ENCODE peak calls at places on chromosomes 3 and 15, in six cellular contexts. One of them, this sample, is unnamed.

GRCh38 chr3:47405820-47406761 is 25.3 kb downstream of the PTPN23 start:
- DNase-seq in fibroblast of the aortic adventitia: no peak
- DNase-seq in cardiac muscle cell: no peak
- DNase-seq in SJSA1: no peak
- DNase-seq in ovary: no peak
- DNase-seq in uterus: no peak
- DNase-seq in this sample: no peak

GRCh38 chr3:182238141-182238540 is 526.4 kb downstream of the SOX2 start:
- DNase-seq in ovary: no peak
- DNase-seq in uterus: no peak
- DNase-seq in fibroblast of the aortic adventitia: no peak
- DNase-seq in cardiac muscle cell: peak
- DNase-seq in SJSA1: no peak
- DNase-seq in this sample: no peak

GRCh38 chr3:20288050-20288449 is 102.0 kb upstream of the SGO1 start:
- DNase-seq in uterus: no peak
- DNase-seq in cardiac muscle cell: no peak
- DNase-seq in SJSA1: no peak
- DNase-seq in ovary: no peak
- DNase-seq in fibroblast of the aortic adventitia: no peak
- DNase-seq in this sample: no peak

GRCh38 chr15:48177383-48177874 is 666 bp downstream of the MYEF2 start:
- DNase-seq in uterus: no peak
- DNase-seq in fibroblast of the aortic adventitia: peak
- DNase-seq in cardiac muscle cell: peak
- DNase-seq in ovary: no peak
- DNase-seq in SJSA1: no peak
- DNase-seq in this sample: no peak

GRCh38 chr15:50247819-50248650 is 17.5 kb downstream of the HDC start:
- DNase-seq in SJSA1: no peak
- DNase-seq in ovary: no peak
- DNase-seq in fibroblast of the aortic adventitia: no peak
- DNase-seq in uterus: no peak
- DNase-seq in cardiac muscle cell: no peak
- DNase-seq in this sample: no peak

GRCh38 chr3:149411583-149411982 is 34.1 kb upstream of the TM4SF1 start:
- DNase-seq in ovary: no peak
- DNase-seq in fibroblast of the aortic adventitia: no peak
- DNase-seq in uterus: no peak
- DNase-seq in SJSA1: no peak
- DNase-seq in cardiac muscle cell: no peak
- DNase-seq in this sample: no peak

GRCh38 chr15:68379058-68379758 is 52.8 kb downstream of the ITGA11 start:
- DNase-seq in fibroblast of the aortic adventitia: no peak
- DNase-seq in SJSA1: peak
- DNase-seq in cardiac muscle cell: no peak
- DNase-seq in uterus: peak
- DNase-seq in ovary: no peak
- DNase-seq in this sample: peak

GRCh38 chr3:39809181-39809994 is at the start of gene MYRIP:
- DNase-seq in cardiac muscle cell: peak
- DNase-seq in uterus: peak
- DNase-seq in SJSA1: no peak
- DNase-seq in fibroblast of the aortic adventitia: peak
- DNase-seq in ovary: peak
- DNase-seq in this sample: peak

GRCh38 chr3:115388166-115388565 is 235.1 kb upstream of the GAP43 start:
- DNase-seq in uterus: peak
- DNase-seq in fibroblast of the aortic adventitia: peak
- DNase-seq in SJSA1: no peak
- DNase-seq in ovary: no peak
- DNase-seq in cardiac muscle cell: no peak
- DNase-seq in this sample: no peak

GRCh38 chr15:68817304-68818087 is 3.2 kb downstream of the ANP32A start:
- DNase-seq in SJSA1: peak
- DNase-seq in uterus: peak
- DNase-seq in ovary: peak
- DNase-seq in fibroblast of the aortic adventitia: peak
- DNase-seq in cardiac muscle cell: peak
- DNase-seq in this sample: peak

GRCh38 chr15:76533060-76533955 is 196.7 kb downstream of the ISL2 start:
- DNase-seq in SJSA1: no peak
- DNase-seq in ovary: no peak
- DNase-seq in uterus: no peak
- DNase-seq in fibroblast of the aortic adventitia: no peak
- DNase-seq in cardiac muscle cell: no peak
- DNase-seq in this sample: no peak

GRCh38 chr15:53559364-53560253 is 199.9 kb downstream of the WDR72 start:
- DNase-seq in fibroblast of the aortic adventitia: no peak
- DNase-seq in SJSA1: no peak
- DNase-seq in cardiac muscle cell: no peak
- DNase-seq in ovary: no peak
- DNase-seq in uterus: no peak
- DNase-seq in this sample: no peak

GRCh38 chr3:141707741-141708203 is 30.3 kb upstream of the RNF7 start:
- DNase-seq in cardiac muscle cell: no peak
- DNase-seq in uterus: no peak
- DNase-seq in SJSA1: peak
- DNase-seq in ovary: no peak
- DNase-seq in fibroblast of the aortic adventitia: peak
- DNase-seq in this sample: no peak

GRCh38 chr3:72756900-72757299 is 91.3 kb downstream of the SHQ1 start:
- DNase-seq in cardiac muscle cell: no peak
- DNase-seq in ovary: no peak
- DNase-seq in SJSA1: no peak
- DNase-seq in fibroblast of the aortic adventitia: no peak
- DNase-seq in uterus: no peak
- DNase-seq in this sample: no peak

GRCh38 chr3:151431940-151432339 is 28.9 kb downstream of the IGSF10 start:
- DNase-seq in cardiac muscle cell: peak
- DNase-seq in uterus: no peak
- DNase-seq in SJSA1: peak
- DNase-seq in ovary: no peak
- DNase-seq in fibroblast of the aortic adventitia: peak
- DNase-seq in this sample: no peak

GRCh38 chr3:113602836-113603235 is 70.5 kb downstream of the SIDT1 start:
- DNase-seq in ovary: no peak
- DNase-seq in SJSA1: no peak
- DNase-seq in uterus: no peak
- DNase-seq in cardiac muscle cell: no peak
- DNase-seq in fibroblast of the aortic adventitia: no peak
- DNase-seq in this sample: no peak

GRCh38 chr15:80904941-80905532 is 84.6 kb downstream of the MESD start:
- DNase-seq in SJSA1: no peak
- DNase-seq in ovary: no peak
- DNase-seq in cardiac muscle cell: peak
- DNase-seq in fibroblast of the aortic adventitia: no peak
- DNase-seq in uterus: no peak
- DNase-seq in this sample: no peak

GRCh38 chr15:60391722-60392340 is 6.0 kb downstream of the ANXA2 start:
- DNase-seq in fibroblast of the aortic adventitia: peak
- DNase-seq in ovary: no peak
- DNase-seq in cardiac muscle cell: no peak
- DNase-seq in SJSA1: peak
- DNase-seq in uterus: no peak
- DNase-seq in this sample: no peak

GRCh38 chr15:64430000-64430735 is 30.2 kb upstream of the ZNF609 start:
- DNase-seq in uterus: peak
- DNase-seq in ovary: peak
- DNase-seq in cardiac muscle cell: peak
- DNase-seq in SJSA1: no peak
- DNase-seq in fibroblast of the aortic adventitia: peak
- DNase-seq in this sample: no peak

GRCh38 chr3:23246651-23247050 is 43.5 kb downstream of the UBE2E2 start:
- DNase-seq in uterus: no peak
- DNase-seq in cardiac muscle cell: no peak
- DNase-seq in ovary: no peak
- DNase-seq in SJSA1: no peak
- DNase-seq in fibroblast of the aortic adventitia: no peak
- DNase-seq in this sample: no peak

GRCh38 chr15:40420071-40420713 is 14.6 kb downstream of the IVD start:
- DNase-seq in ovary: peak
- DNase-seq in cardiac muscle cell: no peak
- DNase-seq in uterus: no peak
- DNase-seq in SJSA1: no peak
- DNase-seq in fibroblast of the aortic adventitia: no peak
- DNase-seq in this sample: no peak

GRCh38 chr15:70770863-70771262 is 7.5 kb upstream of the UACA start:
- DNase-seq in ovary: no peak
- DNase-seq in SJSA1: no peak
- DNase-seq in uterus: no peak
- DNase-seq in fibroblast of the aortic adventitia: no peak
- DNase-seq in cardiac muscle cell: no peak
- DNase-seq in this sample: no peak

GRCh38 chr3:50606596-50606995 is 5.0 kb downstream of the CISH start:
- DNase-seq in ovary: no peak
- DNase-seq in uterus: no peak
- DNase-seq in cardiac muscle cell: no peak
- DNase-seq in fibroblast of the aortic adventitia: no peak
- DNase-seq in SJSA1: no peak
- DNase-seq in this sample: no peak
- H3K4me3 ChIP-seq in ovary: no peak
- H3K4me3 ChIP-seq in uterus: no peak
- H3K4me3 ChIP-seq in cardiac muscle cell: no peak
- H3K4me3 ChIP-seq in fibroblast of the aortic adventitia: no peak
- H3K4me3 ChIP-seq in SJSA1: no peak
- H3K4me3 ChIP-seq in this sample: no peak

GRCh38 chr3:129025691-129026435 is 24.8 kb downstream of the EFCC1 start:
- DNase-seq in uterus: peak
- DNase-seq in SJSA1: no peak
- DNase-seq in fibroblast of the aortic adventitia: no peak
- DNase-seq in cardiac muscle cell: no peak
- DNase-seq in ovary: peak
- DNase-seq in this sample: peak
- H3K4me3 ChIP-seq in uterus: no peak
- H3K4me3 ChIP-seq in SJSA1: no peak
- H3K4me3 ChIP-seq in fibroblast of the aortic adventitia: no peak
- H3K4me3 ChIP-seq in cardiac muscle cell: no peak
- H3K4me3 ChIP-seq in ovary: no peak
- H3K4me3 ChIP-seq in this sample: no peak

DNA sequence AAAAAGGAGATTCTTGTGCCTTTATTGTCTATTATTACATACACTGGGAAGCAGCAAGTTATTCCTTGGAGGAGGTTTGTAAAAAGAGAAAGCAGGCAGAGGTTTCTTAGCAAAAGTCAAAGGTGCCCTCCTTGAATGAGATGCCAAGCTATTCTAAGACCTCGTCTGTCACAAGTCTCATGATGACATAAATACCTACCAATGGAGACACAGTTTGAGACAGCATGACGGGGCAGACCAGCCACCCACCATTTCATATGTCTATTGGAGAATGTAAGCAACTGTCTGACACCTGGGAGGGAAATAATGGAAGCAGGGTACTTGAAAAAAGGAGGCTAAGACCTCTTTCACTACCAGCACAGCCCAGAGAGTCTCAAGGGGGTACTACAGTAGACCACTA is 2.2 kb downstream of the RGMA start:
- DNase-seq in fibroblast of the aortic adventitia: no peak
- DNase-seq in cardiac muscle cell: no peak
- DNase-seq in SJSA1: no peak
- DNase-seq in ovary: no peak
- DNase-seq in uterus: no peak
- DNase-seq in this sample: no peak
- H3K4me3 ChIP-seq in fibroblast of the aortic adventitia: no peak
- H3K4me3 ChIP-seq in cardiac muscle cell: no peak
- H3K4me3 ChIP-seq in SJSA1: no peak
- H3K4me3 ChIP-seq in ovary: peak
- H3K4me3 ChIP-seq in uterus: no peak
- H3K4me3 ChIP-seq in this sample: no peak

GRCh38 chr3:160677459-160677901 is 520 bp downstream of the ARL14 start:
- DNase-seq in fibroblast of the aortic adventitia: no peak
- DNase-seq in ovary: no peak
- DNase-seq in SJSA1: no peak
- DNase-seq in cardiac muscle cell: no peak
- DNase-seq in uterus: no peak
- DNase-seq in this sample: no peak

GRCh38 chr3:160678447-160678846 is 1.5 kb downstream of the ARL14 start:
- DNase-seq in ovary: no peak
- DNase-seq in cardiac muscle cell: no peak
- DNase-seq in fibroblast of the aortic adventitia: no peak
- DNase-seq in SJSA1: no peak
- DNase-seq in uterus: no peak
- DNase-seq in this sample: no peak

GRCh38 chr3:160675566-160676124 is 1.3 kb upstream of the ARL14 start:
- DNase-seq in SJSA1: no peak
- DNase-seq in ovary: no peak
- DNase-seq in uterus: no peak
- DNase-seq in cardiac muscle cell: no peak
- DNase-seq in fibroblast of the aortic adventitia: no peak
- DNase-seq in this sample: no peak

GRCh38 chr3:160673188-160673587 is 3.8 kb upstream of the ARL14 start:
- DNase-seq in cardiac muscle cell: no peak
- DNase-seq in uterus: no peak
- DNase-seq in fibroblast of the aortic adventitia: no peak
- DNase-seq in SJSA1: no peak
- DNase-seq in ovary: no peak
- DNase-seq in this sample: no peak

GRCh38 chr3:160676547-160677303 is at the start of gene ARL14:
- DNase-seq in fibroblast of the aortic adventitia: peak
- DNase-seq in SJSA1: no peak
- DNase-seq in cardiac muscle cell: no peak
- DNase-seq in ovary: no peak
- DNase-seq in uterus: no peak
- DNase-seq in this sample: no peak
- H3K4me3 ChIP-seq in fibroblast of the aortic adventitia: no peak
- H3K4me3 ChIP-seq in SJSA1: no peak
- H3K4me3 ChIP-seq in cardiac muscle cell: no peak
- H3K4me3 ChIP-seq in ovary: no peak
- H3K4me3 ChIP-seq in uterus: no peak
- H3K4me3 ChIP-seq in this sample: no peak

DNA sequence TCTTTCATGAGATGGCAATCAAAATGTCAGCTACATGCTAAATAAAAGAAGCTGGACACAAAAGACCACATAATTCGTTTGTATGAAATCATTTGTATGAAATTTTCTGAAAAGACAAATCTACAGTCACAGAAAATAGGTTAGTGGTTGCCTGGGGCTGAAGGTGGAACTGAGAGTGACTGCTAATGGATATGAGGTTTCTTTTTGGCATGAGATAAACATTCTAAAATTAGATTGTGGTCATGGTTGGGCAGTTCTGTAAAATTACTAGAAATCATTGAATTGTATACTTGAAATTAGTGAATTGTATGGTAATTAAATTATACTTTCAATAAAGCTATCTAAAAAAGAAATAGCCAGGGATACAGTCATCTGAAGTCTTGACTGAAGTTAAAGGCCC is 2.7 kb upstream of the DMXL2 start:
- DNase-seq in ovary: no peak
- DNase-seq in uterus: no peak
- DNase-seq in SJSA1: no peak
- DNase-seq in cardiac muscle cell: no peak
- DNase-seq in fibroblast of the aortic adventitia: no peak
- DNase-seq in this sample: no peak
- H3K4me3 ChIP-seq in ovary: no peak
- H3K4me3 ChIP-seq in uterus: no peak
- H3K4me3 ChIP-seq in SJSA1: no peak
- H3K4me3 ChIP-seq in cardiac muscle cell: no peak
- H3K4me3 ChIP-seq in fibroblast of the aortic adventitia: no peak
- H3K4me3 ChIP-seq in this sample: no peak

GRCh38 chr15:36106640-36107335 is 472.6 kb upstream of the CDIN1 start:
- DNase-seq in SJSA1: no peak
- DNase-seq in uterus: no peak
- DNase-seq in cardiac muscle cell: peak
- DNase-seq in ovary: no peak
- DNase-seq in fibroblast of the aortic adventitia: no peak
- DNase-seq in this sample: no peak
- H3K4me3 ChIP-seq in SJSA1: no peak
- H3K4me3 ChIP-seq in uterus: no peak
- H3K4me3 ChIP-seq in cardiac muscle cell: no peak
- H3K4me3 ChIP-seq in ovary: no peak
- H3K4me3 ChIP-seq in fibroblast of the aortic adventitia: no peak
- H3K4me3 ChIP-seq in this sample: peak

This sample was measured in tibial artery.